ENCODE peak calls at places on chromosomes 4 and X, in six cellular contexts. M, E, F, J, P and V are unnamed samples.

GRCh38 chr4:103496800-103497199 is 223.0 kb downstream of the TACR3 start:
- DNase-seq in P (no peak), E (no peak), J (no peak), F (no peak), M (no peak), V (no peak)

GRCh38 chr4:122450847-122451246 is 5.7 kb downstream of the IL2 start:
- DNase-seq in E (no peak), J (peak), M (peak), P (no peak), F (peak), V (no peak)

GRCh38 chr4:153497091-153497531 is 31.0 kb downstream of the TMEM131L start:
- DNase-seq in M (peak), P (no peak), E (no peak), J (peak), F (no peak), V (no peak)

GRCh38 chrX:47579537-47579936 is 2.7 kb upstream of the TIMP1 start:
- DNase-seq in J (no peak), P (no peak), F (no peak), M (peak), E (no peak), V (no peak)

GRCh38 chr4:2797545-2798305 is 4.8 kb downstream of the SH3BP2 start:
- DNase-seq in M (no peak), P (no peak), J (no peak), F (no peak), E (peak), V (no peak)

GRCh38 chrX:39931554-39932282 is 166.0 kb downstream of the BCOR start:
- DNase-seq in P (no peak), J (no peak), E (no peak), M (no peak), F (no peak), V (no peak)

GRCh38 chr4:39036172-39036571 is 4.0 kb upstream of the TMEM156 start:
- DNase-seq in F (no peak), P (no peak), M (no peak), J (peak), E (no peak), V (no peak)

GRCh38 chr4:8240211-8241041 is 29.1 kb upstream of the HTRA3 start:
- DNase-seq in J (no peak), P (no peak), M (no peak), F (no peak), E (no peak), V (peak)

GRCh38 chrX:10109695-10110094 is 47.1 kb upstream of the CLCN4 start:
- DNase-seq in P (no peak), E (no peak), F (no peak), M (no peak), J (no peak), V (no peak)

GRCh38 chrX:38233891-38234807 is 13.5 kb upstream of the SRPX start:
- DNase-seq in M (no peak), F (no peak), E (no peak), J (no peak), P (no peak), V (no peak)

GRCh38 chr4:113467581-113467980 is 294.0 kb downstream of the CAMK2D start:
- DNase-seq in M (no peak), J (no peak), F (no peak), P (no peak), E (no peak), V (peak)

GRCh38 chrX:18424482-18425198 is 768 bp upstream of the CDKL5 start:
- DNase-seq in J (no peak), M (peak), F (no peak), E (peak), P (no peak), V (no peak)

DNA sequence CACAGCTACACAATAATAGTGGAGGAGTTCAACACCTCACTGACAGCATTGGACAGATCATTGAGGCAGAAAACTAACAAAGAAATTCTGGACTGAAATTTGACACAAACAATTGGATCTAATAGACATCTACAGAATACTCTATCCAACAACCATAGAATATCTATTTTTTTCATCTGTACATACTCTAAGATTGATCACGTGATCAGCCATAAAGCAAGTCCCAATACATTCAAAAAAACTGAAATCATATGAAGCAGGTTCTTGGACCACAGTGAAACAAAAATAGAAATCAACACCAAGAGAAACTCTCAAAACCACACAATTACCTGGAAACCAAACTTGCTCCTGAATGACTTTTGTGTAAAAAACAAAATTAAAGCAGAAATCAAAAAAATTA is 12.2 kb upstream of the IDS start:
- DNase-seq in E (no peak), P (no peak), M (no peak), F (no peak), J (no peak), V (no peak)
- TF ChIP-seq REST in E (no peak), P (no peak), M (no peak), F (no peak), J (no peak), V (no peak)

DNA sequence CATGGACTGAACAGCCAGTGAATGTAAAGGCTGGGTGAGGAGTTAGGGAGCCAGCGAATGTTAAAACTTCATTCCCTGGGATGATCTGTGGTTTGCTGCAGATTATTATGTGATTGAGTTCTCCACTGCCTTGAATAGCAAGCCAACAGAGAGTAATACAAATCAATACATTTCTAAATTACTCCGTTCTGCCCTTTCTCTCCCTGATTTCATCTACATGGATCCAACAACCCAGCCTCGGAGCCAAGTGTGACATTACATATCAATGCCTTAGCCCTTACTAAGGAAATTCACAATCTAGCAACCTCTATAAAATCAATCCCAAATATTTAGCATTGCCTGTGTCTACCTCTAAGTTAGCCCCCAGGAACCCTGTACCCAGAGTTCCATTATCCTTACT is 11.0 kb downstream of the HSD17B13 start:
- DNase-seq in F (no peak), J (no peak), M (no peak), P (no peak), E (no peak), V (no peak)
- TF ChIP-seq CTCF in F (no peak), J (no peak), M (no peak), P (no peak), E (no peak), V (no peak)

GRCh38 chr4:57044996-57045395 is 65.2 kb downstream of the IGFBP7 start:
- DNase-seq in M (no peak), F (no peak), E (no peak), P (no peak), J (peak), V (no peak)

GRCh38 chr4:57051524-57051923 is 58.7 kb downstream of the IGFBP7 start:
- DNase-seq in E (no peak), M (no peak), J (no peak), F (no peak), P (no peak), V (no peak)

GRCh38 chr4:57051100-57051499 is 59.1 kb downstream of the IGFBP7 start:
- DNase-seq in M (no peak), F (no peak), P (no peak), J (no peak), E (no peak), V (no peak)

GRCh38 chr4:57044279-57044678 is 65.6 kb downstream of the POLR2B start:
- DNase-seq in E (no peak), J (no peak), M (no peak), P (no peak), F (no peak), V (no peak)

GRCh38 chr4:57048590-57049304 is 61.4 kb downstream of the IGFBP7 start:
- DNase-seq in M (no peak), P (no peak), F (no peak), E (no peak), J (no peak), V (no peak)
- TF ChIP-seq POLR2AphosphoS5 in M (no peak), P (no peak), F (no peak), E (no peak), J (no peak), V (no peak)

GRCh38 chr4:66273110-66273509 is 602.8 kb upstream of the EPHA5 start:
- DNase-seq in F (no peak), M (no peak), E (no peak), P (no peak), J (no peak), V (no peak)
- TF ChIP-seq REST in F (no peak), M (no peak), E (no peak), P (no peak), J (no peak), V (no peak)

GRCh38 chrX:94041881-94042280 is 367.9 kb downstream of the FAM133A start:
- DNase-seq in E (no peak), P (no peak), J (no peak), F (no peak), M (no peak), V (no peak)

DNA sequence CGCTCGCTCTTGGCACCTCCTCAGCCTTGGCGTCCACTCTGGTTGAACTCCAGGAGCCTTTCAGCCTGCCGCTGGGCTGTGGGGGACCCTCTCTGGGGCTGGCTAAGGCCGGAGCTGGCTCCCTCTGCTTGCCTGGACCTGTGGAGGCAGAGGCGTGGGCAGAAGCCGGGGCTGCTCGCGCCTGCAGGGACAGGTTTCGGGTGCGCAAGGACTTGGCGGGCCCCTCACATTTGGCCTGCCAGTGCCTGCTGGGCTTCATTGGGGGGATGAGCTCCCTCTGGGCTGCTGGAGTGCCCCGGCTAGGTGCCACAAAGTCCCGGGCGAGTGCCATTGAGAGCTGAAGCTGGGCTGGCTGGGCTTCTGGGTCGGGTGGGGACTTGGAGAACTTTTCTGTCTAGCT is 371.7 kb downstream of the FAM133A start:
- DNase-seq in J (no peak), P (no peak), M (no peak), E (no peak), F (no peak), V (no peak)
- TF ChIP-seq CTCF in J (no peak), P (no peak), M (no peak), E (no peak), F (no peak), V (no peak)